ENCODE peak calls at places on chromosome 1, in four cellular contexts. V is H1, S is HepG2, A is HCT116. M is an unnamed sample.

GRCh38 chr1:115377411-115377810 is 39.4 kb upstream of the NGF start:
- DNase-seq in V (no peak), S (no peak), A (no peak), M (no peak)

GRCh38 chr1:159923203-159924024 is 1.9 kb downstream of the TAGLN2 start:
- DNase-seq in V (peak), S (peak), A (no peak), M (peak)

GRCh38 chr1:22452401-22452963 is 831 bp downstream of the ZBTB40 start:
- DNase-seq in V (no peak), S (no peak), A (no peak), M (peak)

GRCh38 chr1:26555550-26555981 is 26.0 kb downstream of the RPS6KA1 start:
- DNase-seq in V (no peak), S (peak), A (no peak), M (no peak)

GRCh38 chr1:59738591-59739015 is 76.1 kb upstream of the HOOK1 start:
- DNase-seq in V (no peak), S (peak), A (no peak), M (no peak)

GRCh38 chr1:56304975-56305374 is 274.4 kb downstream of the PLPP3 start:
- DNase-seq in V (no peak), S (no peak), A (no peak), M (no peak)

GRCh38 chr1:16203550-16203949 is 8.9 kb downstream of the ARHGEF19 start:
- DNase-seq in V (no peak), S (no peak), A (no peak), M (no peak)

GRCh38 chr1:225511828-225512381 is 84.1 kb upstream of the LBR start:
- DNase-seq in V (no peak), S (no peak), A (no peak), M (no peak)

GRCh38 chr1:195948123-195948895 is 659.9 kb downstream of the KCNT2 start:
- DNase-seq in V (no peak), S (no peak), A (no peak), M (no peak)

GRCh38 chr1:162035241-162035640 is 11.6 kb upstream of the OLFML2B start:
- DNase-seq in V (no peak), S (peak), A (no peak), M (no peak)

GRCh38 chr1:197744979-197745378 is 30.3 kb downstream of the DENND1B start:
- DNase-seq in V (no peak), S (no peak), A (no peak), M (no peak)

GRCh38 chr1:197737916-197738315 is 37.4 kb downstream of the DENND1B start:
- DNase-seq in V (no peak), S (no peak), A (no peak), M (no peak)

GRCh38 chr1:197738927-197739326 is 36.4 kb downstream of the DENND1B start:
- DNase-seq in V (no peak), S (no peak), A (no peak), M (no peak)

GRCh38 chr1:197743578-197743977 is 31.7 kb downstream of the DENND1B start:
- DNase-seq in V (no peak), S (no peak), A (no peak), M (no peak)

GRCh38 chr1:197740992-197741391 is 34.3 kb downstream of the DENND1B start:
- DNase-seq in V (no peak), S (no peak), A (no peak), M (no peak)
- TF ChIP-seq JUND in V (no peak), S (no peak), A (no peak), M (no peak)

DNA sequence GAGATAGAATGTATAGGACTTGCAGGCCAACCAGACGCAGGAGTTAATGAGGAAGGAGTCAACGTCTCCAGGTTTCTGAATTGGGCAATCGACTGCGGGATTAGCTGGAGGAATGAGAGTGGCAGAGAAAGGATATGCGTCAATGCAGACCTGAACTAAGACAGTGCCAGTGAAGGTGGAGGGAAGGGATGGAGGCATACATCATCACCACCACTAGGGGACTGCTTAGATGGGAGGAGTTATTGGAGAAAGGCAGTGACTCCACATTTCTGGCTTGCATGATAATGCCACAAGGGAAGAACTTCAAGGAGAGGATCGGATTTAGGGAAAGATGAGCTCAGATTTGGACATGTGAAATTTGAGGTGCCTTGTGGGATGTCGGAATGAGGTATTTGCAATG is 17.4 kb downstream of the VASH2 start:
- DNase-seq in V (no peak), S (peak), A (peak), M (peak)
- TF ChIP-seq JUND in V (no peak), S (no peak), A (no peak), M (no peak)

DNA sequence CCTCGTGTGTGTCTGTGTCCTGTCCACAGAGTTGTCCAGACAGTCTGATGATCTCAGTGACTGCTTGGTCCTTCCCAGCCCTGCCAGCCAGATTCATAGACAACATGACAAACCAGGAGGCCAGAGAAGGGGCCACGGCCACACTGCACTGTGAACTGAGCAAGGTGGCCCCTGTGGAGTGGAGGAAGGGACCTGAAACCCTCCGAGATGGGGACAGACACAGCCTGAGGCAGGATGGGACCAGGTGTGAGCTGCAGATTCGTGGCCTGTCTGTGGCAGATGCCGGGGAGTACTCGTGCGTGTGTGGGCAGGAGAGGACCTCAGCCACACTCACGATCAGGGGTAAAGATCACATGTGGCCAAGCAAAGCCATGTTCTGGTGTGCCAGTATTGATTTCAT is 96.4 kb downstream of the OBSCN start:
- DNase-seq in V (no peak), S (no peak), A (no peak), M (no peak)
- TF ChIP-seq JUND in V (no peak), S (no peak), A (no peak), M (no peak)

GRCh38 chr1:64268653-64269557 is 65.5 kb downstream of the UBE2U start:
- DNase-seq in V (peak), S (peak), A (peak), M (peak)

GRCh38 chr1:64265141-64265540 is 61.7 kb downstream of the UBE2U start:
- DNase-seq in V (no peak), S (no peak), A (no peak), M (no peak)

GRCh38 chr1:64263856-64264255 is 60.4 kb downstream of the UBE2U start:
- DNase-seq in V (no peak), S (no peak), A (no peak), M (no peak)

GRCh38 chr1:64266941-64267340 is 63.5 kb downstream of the UBE2U start:
- DNase-seq in V (no peak), S (no peak), A (no peak), M (no peak)

GRCh38 chr1:64263335-64263734 is 59.9 kb downstream of the UBE2U start:
- DNase-seq in V (no peak), S (no peak), A (no peak), M (no peak)
- TF ChIP-seq JUND in V (no peak), S (no peak), A (peak), M (no peak)

GRCh38 chr1:101653482-101653946 is 343.2 kb downstream of the OLFM3 start:
- DNase-seq in V (peak), S (no peak), A (peak), M (no peak)

DNA sequence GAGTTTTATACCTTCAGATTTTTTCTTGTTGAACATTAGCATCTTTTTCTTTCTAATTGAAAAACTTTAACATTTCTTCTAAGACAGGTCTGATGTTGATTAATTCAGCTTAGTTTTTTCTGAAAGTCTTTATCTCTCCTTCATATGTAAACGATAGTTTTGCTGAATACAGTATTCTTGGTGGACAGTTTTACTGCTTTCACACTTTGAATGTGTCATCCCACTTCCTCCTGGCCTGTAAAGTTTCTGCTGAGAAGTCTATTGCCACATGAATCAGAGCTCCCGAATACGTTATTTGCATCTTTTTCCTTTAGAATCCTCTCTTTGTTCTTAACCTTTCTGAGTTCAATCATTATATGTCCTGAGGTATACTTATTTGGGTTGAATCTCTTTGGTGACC is 344.2 kb downstream of the OLFM3 start:
- DNase-seq in V (no peak), S (no peak), A (no peak), M (no peak)
- TF ChIP-seq JUND in V (no peak), S (no peak), A (no peak), M (no peak)

DNA sequence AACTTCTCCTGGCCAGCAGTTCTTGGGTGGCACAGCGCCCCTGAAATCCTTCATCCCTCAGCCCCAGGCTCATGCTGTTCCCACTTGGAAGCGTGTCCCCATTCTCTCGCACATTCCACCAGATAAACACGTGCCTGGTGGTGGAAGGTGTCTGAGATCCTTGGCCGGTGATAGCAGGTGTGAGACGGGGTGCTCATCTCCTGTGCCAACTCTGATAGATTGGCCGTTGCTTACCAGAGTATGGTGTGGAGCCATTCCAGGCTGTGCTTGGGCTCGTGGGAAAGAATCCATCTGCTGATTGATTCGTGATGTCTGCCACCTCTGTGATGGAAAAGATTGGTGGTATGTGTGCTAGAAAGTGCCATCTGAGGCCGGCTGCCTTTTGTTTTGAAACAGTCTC is 22.2 kb downstream of the ACTL8 start:
- DNase-seq in V (no peak), S (no peak), A (no peak), M (no peak)
- TF ChIP-seq JUND in V (no peak), S (no peak), A (no peak), M (no peak)

GRCh38 chr1:200660719-200661118 is 9.0 kb downstream of the DDX59 start:
- DNase-seq in V (no peak), S (no peak), A (no peak), M (no peak)
- TF ChIP-seq JUND in V (no peak), S (no peak), A (no peak), M (no peak)

M was measured in T47D.